ENCODE peak calls at places on chromosomes 5 and 9, in six cellular contexts. V is astrocyte of the spinal cord; H is progenitor cell of endocrine pancreas; P is AG09309; W is CD8-positive, alpha-beta T cell; K is heart left ventricle. S is an unnamed sample.

GRCh38 chr9:99391937-99392574 is 170.0 kb downstream of the SEC61B start:
- DNase-seq in V (no peak), H (no peak), P (no peak), W (no peak), K (no peak), S (no peak)

GRCh38 chr9:117707561-117707960 is 3.4 kb downstream of the TLR4 start:
- DNase-seq in V (no peak), H (no peak), P (no peak), W (no peak), K (no peak), S (no peak)

GRCh38 chr9:22079873-22080341 is 70.8 kb upstream of the CDKN2B start:
- DNase-seq in V (peak; percentile 42), H (no peak), P (peak; percentile 53), W (peak; percentile 18), K (peak; percentile 27), S (no peak)

GRCh38 chr9:106875548-106875947 is 12.6 kb downstream of the ZNF462 start:
- DNase-seq in V (no peak), H (no peak), P (no peak), W (no peak), K (no peak), S (no peak)

GRCh38 chr9:73116030-73116429 is 35.6 kb upstream of the ANXA1 start:
- DNase-seq in V (peak; percentile 81), H (no peak), P (peak; percentile 34), W (no peak), K (no peak), S (no peak)

GRCh38 chr9:72882117-72882775 is 70.6 kb downstream of the ALDH1A1 start:
- DNase-seq in V (no peak), H (no peak), P (no peak), W (no peak), K (peak; percentile 82), S (no peak)

GRCh38 chr5:40410939-40411635 is 268.6 kb upstream of the PTGER4 start:
- DNase-seq in V (peak; percentile 78), H (no peak), P (no peak), W (no peak), K (no peak), S (no peak)

GRCh38 chr9:101397746-101398334 is 578 bp downstream of the MRPL50 start:
- DNase-seq in V (no peak), H (no peak), P (no peak), W (no peak), K (no peak), S (no peak)

GRCh38 chr9:113645972-113646241 is 182.4 kb downstream of the RGS3 start:
- DNase-seq in V (no peak), H (no peak), P (no peak), W (no peak), K (no peak), S (no peak)

GRCh38 chr5:133041910-133042309 is 9.9 kb upstream of the HSPA4 start:
- DNase-seq in V (peak; percentile 36), H (no peak), P (no peak), W (no peak), K (no peak), S (no peak)

GRCh38 chr5:173213236-173213933 is 21.6 kb downstream of the NKX2-5 start:
- DNase-seq in V (no peak), H (no peak), P (no peak), W (no peak), K (no peak), S (no peak)

GRCh38 chr5:38162625-38163024 is 95.7 kb upstream of the EGFLAM start:
- DNase-seq in V (no peak), H (no peak), P (no peak), W (no peak), K (no peak), S (no peak)

GRCh38 chr5:174246743-174247142 is 201.2 kb downstream of the NSG2 start:
- DNase-seq in V (no peak), H (no peak), P (no peak), W (no peak), K (no peak), S (no peak)

GRCh38 chr5:143014017-143014651 is 244.0 kb downstream of the ARHGAP26 start:
- DNase-seq in V (no peak), H (no peak), P (no peak), W (no peak), K (peak; percentile 44), S (peak; percentile 12)

GRCh38 chr9:37972346-37972745 is 68.4 kb upstream of the SLC25A51 start:
- DNase-seq in V (no peak), H (no peak), P (no peak), W (no peak), K (peak; percentile 16), S (no peak)
- TF ChIP-seq CTCF in V (peak; percentile 37), H (peak; percentile 37), P (peak; percentile 25), W (no peak), K (no peak), S (peak; percentile 24)

DNA sequence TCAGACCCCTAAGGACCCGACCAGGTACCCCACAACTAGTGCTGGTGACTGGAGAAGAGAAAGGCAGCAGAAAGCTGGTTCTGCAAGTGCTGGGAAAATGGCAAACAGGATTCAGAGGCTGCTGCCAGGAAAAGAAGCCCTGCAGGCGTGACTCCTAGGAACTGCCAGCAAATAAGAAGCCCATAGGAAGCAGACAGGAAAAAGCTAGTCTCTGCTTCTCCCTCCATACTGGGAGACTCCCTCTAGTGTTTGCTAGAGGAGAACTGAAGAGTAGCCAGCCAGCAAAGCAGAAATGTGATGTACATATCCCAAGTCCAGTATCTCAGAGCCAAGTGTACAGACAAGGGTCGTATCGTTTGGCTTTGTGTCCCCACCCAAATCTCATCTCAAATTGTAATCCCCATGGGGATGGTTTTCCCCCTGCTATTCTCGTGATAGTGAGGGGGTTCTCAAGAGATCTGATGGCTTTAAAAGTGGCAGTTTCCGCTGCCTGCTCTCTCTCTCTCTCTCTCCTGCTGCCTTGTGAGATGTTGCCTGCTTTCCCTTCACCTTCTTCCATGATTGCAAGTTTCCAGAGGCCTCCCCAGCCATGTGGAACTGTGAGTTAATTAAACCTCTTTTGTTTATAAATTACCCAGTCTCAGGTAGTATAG is 38.1 kb upstream of the TUSC1 start:
- DNase-seq in V (peak; percentile 70), H (peak; percentile 13), P (peak; percentile 75), W (no peak), K (no peak), S (peak; percentile 9)
- TF ChIP-seq CTCF in V (peak; percentile 72), H (peak; percentile 63), P (peak; percentile 86), W (no peak), K (peak; percentile 44), S (peak; percentile 66)

DNA sequence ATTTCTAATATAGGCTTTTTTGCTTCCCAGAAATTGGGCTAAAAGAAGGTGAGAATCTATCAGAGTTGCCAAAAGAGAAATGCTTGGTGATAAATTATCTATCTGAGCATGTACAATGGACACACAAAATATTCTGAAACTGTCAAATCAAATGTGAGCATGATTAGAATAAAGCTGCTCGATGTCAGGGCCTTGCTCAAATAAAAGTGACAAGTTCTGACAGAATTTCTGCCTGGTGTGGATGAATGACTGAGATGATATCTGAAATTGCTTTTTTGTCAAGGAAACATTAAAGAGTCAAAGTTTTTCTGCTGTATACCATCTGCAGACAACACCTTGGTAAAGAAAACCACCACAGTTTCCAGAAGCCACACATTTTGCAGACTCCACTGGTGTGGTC is 128.8 kb downstream of the GABRG2 start:
- DNase-seq in V (no peak), H (no peak), P (no peak), W (no peak), K (no peak), S (no peak)
- TF ChIP-seq CTCF in V (no peak), H (no peak), P (no peak), W (no peak), K (no peak), S (no peak)

GRCh38 chr5:122030251-122030650 is 47.8 kb downstream of the LOX start:
- DNase-seq in V (no peak), H (no peak), P (no peak), W (no peak), K (no peak), S (no peak)
- TF ChIP-seq CTCF in V (peak; percentile 2), H (no peak), P (no peak), W (no peak), K (no peak), S (no peak)

GRCh38 chr9:123933801-123934200 is 3.9 kb upstream of the DENND1A start:
- DNase-seq in V (no peak), H (no peak), P (no peak), W (no peak), K (no peak), S (no peak)
- TF ChIP-seq CTCF in V (no peak), H (no peak), P (no peak), W (no peak), K (no peak), S (no peak)

GRCh38 chr9:135329571-135330306 is 149.8 kb upstream of the PPP1R26 start:
- DNase-seq in V (no peak), H (no peak), P (no peak), W (no peak), K (no peak), S (no peak)
- TF ChIP-seq CTCF in V (no peak), H (no peak), P (no peak), W (no peak), K (no peak), S (no peak)